ENCODE peak calls at places on chromosomes 6 and 20, in eight cellular contexts. F is midbrain, G is SW480, D is PC-3, V is activated T-cell treated with anti-CD3 and anti-CD28 coated beads for 1 hour, P is dermis microvascular lymphatic vessel endothelial cell, X is amniotic stem cell, Z is GM23248. I is an unnamed sample.

GRCh38 chr20:51383891-51384510 is 158.5 kb downstream of the NFATC2 start:
- DNase-seq in D (peak; percentile 92), X (no peak), F (no peak), P (peak; percentile 22), G (no peak), V (no peak), Z (peak; percentile 51), I (no peak)

GRCh38 chr20:10306440-10307358 is 88.1 kb downstream of the SNAP25 start:
- DNase-seq in D (peak; percentile 85), P (peak; percentile 19), V (no peak), X (peak; percentile 48), F (no peak), G (peak; percentile 60), Z (peak; percentile 73), I (no peak)

GRCh38 chr6:90384720-90385119 is 88.1 kb upstream of the BACH2 start:
- DNase-seq in P (no peak), G (no peak), D (no peak), F (no peak), Z (no peak), X (no peak), V (no peak), I (no peak)

GRCh38 chr6:113290684-113291083 is 566.5 kb upstream of the MARCKS start:
- DNase-seq in V (no peak), G (no peak), X (no peak), P (peak; percentile 16), Z (no peak), F (no peak), D (peak; percentile 56), I (no peak)

GRCh38 chr6:106870069-106870468 is 104.5 kb downstream of the CD24 start:
- DNase-seq in F (no peak), P (no peak), G (peak; percentile 57), D (peak; percentile 75), Z (peak; percentile 83), X (no peak), V (no peak), I (no peak)

GRCh38 chr6:4314201-4314707 is 178.9 kb upstream of the ECI2 start:
- DNase-seq in X (no peak), F (no peak), V (no peak), P (no peak), Z (no peak), D (no peak), G (no peak), I (no peak)

GRCh38 chr6:121297699-121298098 is 36.6 kb downstream of the TBC1D32 start:
- DNase-seq in Z (peak; percentile 13), V (no peak), F (no peak), P (no peak), D (no peak), X (no peak), G (no peak), I (no peak)

GRCh38 chr6:125995972-125996580 is 9.7 kb downstream of the TRMT11 start:
- DNase-seq in D (peak; percentile 71), P (peak; percentile 61), G (peak; percentile 44), V (peak; percentile 72), X (peak; percentile 10), F (peak; percentile 76), Z (peak; percentile 75), I (peak; percentile 88)

GRCh38 chr20:7347409-7347808 is 579.9 kb downstream of the BMP2 start:
- DNase-seq in D (no peak), Z (no peak), P (no peak), V (no peak), X (no peak), G (no peak), F (no peak), I (no peak)